ENCODE peak calls at places on chromosome 11, in five cellular contexts. One of them, this sample, is unnamed.

GRCh38 chr11:64745523-64746328 is 1.8 kb upstream of the RASGRP2 start:
- DNase-seq in NCI-H1417 treated with DMSO at 0.1 percent for 48 hours: no peak
- DNase-seq in IMR-90: peak
- DNase-seq in BJ: no peak
- DNase-seq in caudate nucleus: no peak
- DNase-seq in this sample: no peak

GRCh38 chr11:10441021-10441523 is 14.0 kb upstream of the AMPD3 start:
- DNase-seq in caudate nucleus: no peak
- DNase-seq in IMR-90: peak
- DNase-seq in NCI-H1417 treated with DMSO at 0.1 percent for 48 hours: no peak
- DNase-seq in BJ: no peak
- DNase-seq in this sample: no peak

GRCh38 chr11:29448246-29448877 is 568.5 kb downstream of the KCNA4 start:
- DNase-seq in caudate nucleus: no peak
- DNase-seq in BJ: no peak
- DNase-seq in NCI-H1417 treated with DMSO at 0.1 percent for 48 hours: peak
- DNase-seq in IMR-90: peak
- DNase-seq in this sample: no peak

GRCh38 chr11:68454767-68455166 is 5.8 kb upstream of the PPP6R3 start:
- DNase-seq in IMR-90: no peak
- DNase-seq in NCI-H1417 treated with DMSO at 0.1 percent for 48 hours: no peak
- DNase-seq in BJ: no peak
- DNase-seq in caudate nucleus: no peak
- DNase-seq in this sample: no peak

GRCh38 chr11:35725880-35726279 is 63.3 kb downstream of the TRIM44 start:
- DNase-seq in BJ: no peak
- DNase-seq in caudate nucleus: no peak
- DNase-seq in IMR-90: peak
- DNase-seq in NCI-H1417 treated with DMSO at 0.1 percent for 48 hours: no peak
- DNase-seq in this sample: no peak

GRCh38 chr11:78851883-78852586 is 277.4 kb upstream of the NARS2 start:
- DNase-seq in IMR-90: no peak
- DNase-seq in BJ: no peak
- DNase-seq in caudate nucleus: no peak
- DNase-seq in NCI-H1417 treated with DMSO at 0.1 percent for 48 hours: no peak
- DNase-seq in this sample: no peak

GRCh38 chr11:119376197-119376847 is 5.2 kb downstream of the USP2 start:
- DNase-seq in BJ: no peak
- DNase-seq in caudate nucleus: peak
- DNase-seq in IMR-90: peak
- DNase-seq in NCI-H1417 treated with DMSO at 0.1 percent for 48 hours: peak
- DNase-seq in this sample: no peak

GRCh38 chr11:33001281-33001680 is 14.4 kb upstream of the DEPDC7 start:
- DNase-seq in BJ: no peak
- DNase-seq in caudate nucleus: no peak
- DNase-seq in NCI-H1417 treated with DMSO at 0.1 percent for 48 hours: no peak
- DNase-seq in IMR-90: peak
- DNase-seq in this sample: no peak

GRCh38 chr11:46930089-46930488 is 6.5 kb upstream of the CSTPP1 start:
- DNase-seq in NCI-H1417 treated with DMSO at 0.1 percent for 48 hours: no peak
- DNase-seq in caudate nucleus: no peak
- DNase-seq in IMR-90: peak
- DNase-seq in BJ: peak
- DNase-seq in this sample: no peak

GRCh38 chr11:109197656-109198055 is 224.3 kb upstream of the C11orf87 start:
- DNase-seq in NCI-H1417 treated with DMSO at 0.1 percent for 48 hours: no peak
- DNase-seq in IMR-90: peak
- DNase-seq in BJ: no peak
- DNase-seq in caudate nucleus: no peak
- DNase-seq in this sample: no peak

GRCh38 chr11:64341429-64341828 is 1.4 kb downstream of the CCDC88B start:
- DNase-seq in IMR-90: no peak
- DNase-seq in BJ: no peak
- DNase-seq in caudate nucleus: no peak
- DNase-seq in NCI-H1417 treated with DMSO at 0.1 percent for 48 hours: no peak
- DNase-seq in this sample: no peak

GRCh38 chr11:16596231-16596630 is 142.2 kb upstream of the C11orf58 start:
- DNase-seq in caudate nucleus: no peak
- DNase-seq in BJ: no peak
- DNase-seq in IMR-90: no peak
- DNase-seq in NCI-H1417 treated with DMSO at 0.1 percent for 48 hours: no peak
- DNase-seq in this sample: no peak

GRCh38 chr11:130269544-130269943 is 45.2 kb downstream of the ZBTB44 start:
- DNase-seq in NCI-H1417 treated with DMSO at 0.1 percent for 48 hours: no peak
- DNase-seq in caudate nucleus: no peak
- DNase-seq in BJ: no peak
- DNase-seq in IMR-90: no peak
- DNase-seq in this sample: no peak

This sample was measured in NCI-H187.